ENCODE peak calls at places on chromosomes 13 and 19, in five cellular contexts. One of them, this sample, is unnamed.

GRCh38 chr19:39347332-39348227 is 5.4 kb downstream of the SAMD4B start:
- DNase-seq in lower lobe of right lung: no peak
- DNase-seq in epithelial cell of proximal tubule: no peak
- DNase-seq in psoas muscle: no peak
- DNase-seq in thyroid gland: no peak
- DNase-seq in this sample: no peak

GRCh38 chr13:99421758-99422555 is 79.3 kb upstream of the TM9SF2 start:
- DNase-seq in psoas muscle: no peak
- DNase-seq in thyroid gland: no peak
- DNase-seq in lower lobe of right lung: no peak
- DNase-seq in epithelial cell of proximal tubule: no peak
- DNase-seq in this sample: no peak

GRCh38 chr13:36207672-36208071 is 6.7 kb downstream of the SOHLH2 start:
- DNase-seq in psoas muscle: no peak
- DNase-seq in thyroid gland: no peak
- DNase-seq in epithelial cell of proximal tubule: no peak
- DNase-seq in lower lobe of right lung: no peak
- DNase-seq in this sample: no peak

GRCh38 chr19:56973713-56974553 is 133.4 kb upstream of the PEG3 start:
- DNase-seq in thyroid gland: no peak
- DNase-seq in psoas muscle: no peak
- DNase-seq in lower lobe of right lung: no peak
- DNase-seq in epithelial cell of proximal tubule: no peak
- DNase-seq in this sample: no peak

GRCh38 chr19:49558591-49558990 is 21.8 kb downstream of the NOSIP start:
- DNase-seq in lower lobe of right lung: no peak
- DNase-seq in thyroid gland: no peak
- DNase-seq in epithelial cell of proximal tubule: no peak
- DNase-seq in psoas muscle: no peak
- DNase-seq in this sample: no peak

GRCh38 chr19:17402982-17403855 is 2.2 kb downstream of the BST2 start:
- DNase-seq in lower lobe of right lung: no peak
- DNase-seq in psoas muscle: peak; percentile 44
- DNase-seq in epithelial cell of proximal tubule: no peak
- DNase-seq in thyroid gland: no peak
- DNase-seq in this sample: no peak

GRCh38 chr19:291561-292280 is 518 bp upstream of the PLPP2 start:
- DNase-seq in psoas muscle: no peak
- DNase-seq in thyroid gland: no peak
- DNase-seq in epithelial cell of proximal tubule: no peak
- DNase-seq in lower lobe of right lung: no peak
- DNase-seq in this sample: no peak

GRCh38 chr13:24784319-24784718 is 20.4 kb downstream of the RNF17 start:
- DNase-seq in thyroid gland: no peak
- DNase-seq in epithelial cell of proximal tubule: no peak
- DNase-seq in lower lobe of right lung: no peak
- DNase-seq in psoas muscle: no peak
- DNase-seq in this sample: no peak

GRCh38 chr19:29248332-29248844 is 35.4 kb upstream of the UQCRFS1 start:
- DNase-seq in lower lobe of right lung: no peak
- DNase-seq in thyroid gland: no peak
- DNase-seq in psoas muscle: no peak
- DNase-seq in epithelial cell of proximal tubule: no peak
- DNase-seq in this sample: no peak

GRCh38 chr13:97502691-97503090 is 68.7 kb downstream of the RAP2A start:
- DNase-seq in epithelial cell of proximal tubule: no peak
- DNase-seq in psoas muscle: no peak
- DNase-seq in thyroid gland: no peak
- DNase-seq in lower lobe of right lung: no peak
- DNase-seq in this sample: no peak

GRCh38 chr13:93766719-93767118 is 540.1 kb downstream of the GPC6 start:
- DNase-seq in thyroid gland: no peak
- DNase-seq in epithelial cell of proximal tubule: no peak
- DNase-seq in lower lobe of right lung: no peak
- DNase-seq in psoas muscle: no peak
- DNase-seq in this sample: no peak

GRCh38 chr13:112696001-112696868 is 6.4 kb downstream of the ATP11A start:
- DNase-seq in thyroid gland: no peak
- DNase-seq in lower lobe of right lung: peak; percentile 41
- DNase-seq in psoas muscle: no peak
- DNase-seq in epithelial cell of proximal tubule: no peak
- DNase-seq in this sample: no peak

GRCh38 chr19:916645-917322 is 349 bp upstream of the KISS1R start:
- DNase-seq in epithelial cell of proximal tubule: no peak
- DNase-seq in psoas muscle: no peak
- DNase-seq in lower lobe of right lung: no peak
- DNase-seq in thyroid gland: peak; percentile 61
- DNase-seq in this sample: no peak

GRCh38 chr13:52850396-52851152 is 2.1 kb upstream of the PCDH8 start:
- DNase-seq in psoas muscle: peak; percentile 73
- DNase-seq in thyroid gland: peak; percentile 81
- DNase-seq in lower lobe of right lung: peak; percentile 78
- DNase-seq in epithelial cell of proximal tubule: no peak
- DNase-seq in this sample: no peak

GRCh38 chr13:42215578-42216421 is 56.2 kb upstream of the AKAP11 start:
- DNase-seq in epithelial cell of proximal tubule: no peak
- DNase-seq in lower lobe of right lung: no peak
- DNase-seq in thyroid gland: peak; percentile 37
- DNase-seq in psoas muscle: no peak
- DNase-seq in this sample: no peak

GRCh38 chr13:93736111-93736510 is 509.5 kb downstream of the GPC6 start:
- DNase-seq in thyroid gland: no peak
- DNase-seq in epithelial cell of proximal tubule: no peak
- DNase-seq in psoas muscle: no peak
- DNase-seq in lower lobe of right lung: no peak
- DNase-seq in this sample: peak; percentile 42

GRCh38 chr13:35139591-35139990 is 197.5 kb downstream of the NBEA start:
- DNase-seq in thyroid gland: no peak
- DNase-seq in psoas muscle: no peak
- DNase-seq in lower lobe of right lung: no peak
- DNase-seq in epithelial cell of proximal tubule: no peak
- DNase-seq in this sample: no peak

GRCh38 chr13:48304132-48304876 is 753 bp downstream of the RB1 start:
- DNase-seq in psoas muscle: no peak
- DNase-seq in lower lobe of right lung: no peak
- DNase-seq in thyroid gland: peak; percentile 44
- DNase-seq in epithelial cell of proximal tubule: no peak
- DNase-seq in this sample: no peak

GRCh38 chr13:51255556-51255955 is 33.4 kb downstream of the FAM124A start:
- DNase-seq in epithelial cell of proximal tubule: no peak
- DNase-seq in lower lobe of right lung: no peak
- DNase-seq in psoas muscle: no peak
- DNase-seq in thyroid gland: no peak
- DNase-seq in this sample: no peak

GRCh38 chr13:111854403-111854802 is 212.5 kb upstream of the SOX1 start:
- DNase-seq in psoas muscle: no peak
- DNase-seq in thyroid gland: no peak
- DNase-seq in lower lobe of right lung: no peak
- DNase-seq in epithelial cell of proximal tubule: no peak
- DNase-seq in this sample: no peak

GRCh38 chr19:38898788-38899446 is 501 bp downstream of the SIRT2 start:
- DNase-seq in epithelial cell of proximal tubule: no peak
- DNase-seq in lower lobe of right lung: no peak
- DNase-seq in thyroid gland: peak; percentile 40
- DNase-seq in psoas muscle: no peak
- DNase-seq in this sample: no peak

GRCh38 chr19:12657966-12658365 is 8.6 kb downstream of the MAN2B1 start:
- DNase-seq in epithelial cell of proximal tubule: no peak
- DNase-seq in lower lobe of right lung: no peak
- DNase-seq in psoas muscle: no peak
- DNase-seq in thyroid gland: no peak
- DNase-seq in this sample: no peak

GRCh38 chr19:58047672-58048071 is 11.4 kb upstream of the ZNF135 start:
- DNase-seq in epithelial cell of proximal tubule: no peak
- DNase-seq in lower lobe of right lung: no peak
- DNase-seq in psoas muscle: no peak
- DNase-seq in thyroid gland: no peak
- DNase-seq in this sample: no peak

GRCh38 chr13:88464851-88465250 is 793.7 kb downstream of the SLITRK5 start:
- DNase-seq in psoas muscle: no peak
- DNase-seq in epithelial cell of proximal tubule: no peak
- DNase-seq in thyroid gland: no peak
- DNase-seq in lower lobe of right lung: no peak
- DNase-seq in this sample: no peak

GRCh38 chr13:44149821-44150220 is 223.8 kb upstream of the SERP2 start:
- DNase-seq in psoas muscle: no peak
- DNase-seq in thyroid gland: no peak
- DNase-seq in epithelial cell of proximal tubule: no peak
- DNase-seq in lower lobe of right lung: no peak
- DNase-seq in this sample: no peak

GRCh38 chr13:35714096-35714495 is 237.6 kb upstream of the MAB21L1 start:
- DNase-seq in psoas muscle: no peak
- DNase-seq in thyroid gland: no peak
- DNase-seq in lower lobe of right lung: no peak
- DNase-seq in epithelial cell of proximal tubule: no peak
- DNase-seq in this sample: no peak

GRCh38 chr13:35472308-35473008 is 4.0 kb downstream of the MAB21L1 start:
- DNase-seq in epithelial cell of proximal tubule: no peak
- DNase-seq in lower lobe of right lung: no peak
- DNase-seq in psoas muscle: no peak
- DNase-seq in thyroid gland: no peak
- DNase-seq in this sample: no peak

GRCh38 chr13:99371956-99372355 is 64.8 kb upstream of the GPR183 start:
- DNase-seq in psoas muscle: no peak
- DNase-seq in thyroid gland: no peak
- DNase-seq in epithelial cell of proximal tubule: no peak
- DNase-seq in lower lobe of right lung: no peak
- DNase-seq in this sample: no peak

DNA sequence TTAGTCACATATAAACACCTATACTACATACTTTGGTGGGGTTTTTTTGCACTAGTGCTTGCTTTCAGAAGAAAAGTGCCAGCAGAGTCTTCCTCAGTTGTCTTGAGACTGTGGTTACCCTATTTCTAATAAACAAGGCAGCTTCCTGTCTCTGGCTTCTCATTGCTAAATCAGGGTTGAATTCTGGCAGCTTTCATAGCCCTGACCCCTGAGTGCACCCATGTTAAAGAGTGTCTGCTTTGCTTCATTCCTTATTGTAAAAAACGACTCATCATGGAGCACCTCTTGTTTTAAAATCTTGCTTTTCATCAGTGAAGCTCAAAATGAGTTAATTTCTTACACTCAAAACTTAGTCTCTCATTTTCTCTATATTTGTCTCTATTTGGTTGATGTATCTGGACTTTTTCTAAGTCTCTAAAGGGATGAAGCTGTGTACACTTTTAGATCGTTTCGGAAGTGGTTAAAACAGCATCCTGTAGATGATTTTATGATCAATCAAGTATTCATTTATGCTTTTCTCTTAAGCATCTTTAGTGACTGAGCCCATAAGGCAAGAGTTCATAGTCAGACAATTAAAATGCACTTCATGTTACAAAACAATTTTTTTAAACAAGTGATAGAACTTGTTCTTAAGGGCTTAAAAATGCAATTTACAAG is 72.1 kb downstream of the KLF12 start:
- DNase-seq in thyroid gland: no peak
- DNase-seq in epithelial cell of proximal tubule: no peak
- DNase-seq in psoas muscle: no peak
- DNase-seq in lower lobe of right lung: no peak
- DNase-seq in this sample: peak; percentile 23
- H3K4me3 ChIP-seq in thyroid gland: no peak overlapping the region
- H3K4me3 ChIP-seq in epithelial cell of proximal tubule: no peak overlapping the region
- H3K4me3 ChIP-seq in psoas muscle: peak overlapping the region; percentile 53
- H3K4me3 ChIP-seq in lower lobe of right lung: no peak overlapping the region
- H3K4me3 ChIP-seq in this sample: no peak overlapping the region

DNA sequence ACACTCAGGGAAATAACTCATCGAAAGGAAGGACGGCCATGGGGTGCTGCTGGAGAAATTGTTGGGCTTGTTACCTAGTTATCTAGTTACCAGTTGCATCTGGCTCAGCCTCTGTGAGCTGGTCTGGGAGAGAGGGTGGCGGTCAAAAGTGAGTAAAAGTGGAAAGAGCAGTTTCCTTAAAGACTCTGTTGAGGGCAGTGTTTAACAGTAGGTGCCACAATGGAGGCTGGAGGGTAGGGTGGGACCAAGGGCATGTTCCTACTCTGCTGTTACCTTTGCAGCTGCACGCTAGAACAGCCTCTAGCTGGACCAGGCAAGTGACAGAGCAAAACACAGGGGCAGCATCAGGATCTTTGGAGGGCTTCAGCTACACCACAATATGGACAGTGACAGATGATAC is 228.8 kb upstream of the STARD13 start:
- DNase-seq in lower lobe of right lung: no peak
- DNase-seq in thyroid gland: no peak
- DNase-seq in epithelial cell of proximal tubule: no peak
- DNase-seq in psoas muscle: no peak
- DNase-seq in this sample: no peak
- TF ChIP-seq CTCF in lower lobe of right lung: no peak
- TF ChIP-seq CTCF in thyroid gland: no peak
- TF ChIP-seq CTCF in epithelial cell of proximal tubule: no peak
- TF ChIP-seq CTCF in psoas muscle: no peak
- TF ChIP-seq CTCF in this sample: no peak

DNA sequence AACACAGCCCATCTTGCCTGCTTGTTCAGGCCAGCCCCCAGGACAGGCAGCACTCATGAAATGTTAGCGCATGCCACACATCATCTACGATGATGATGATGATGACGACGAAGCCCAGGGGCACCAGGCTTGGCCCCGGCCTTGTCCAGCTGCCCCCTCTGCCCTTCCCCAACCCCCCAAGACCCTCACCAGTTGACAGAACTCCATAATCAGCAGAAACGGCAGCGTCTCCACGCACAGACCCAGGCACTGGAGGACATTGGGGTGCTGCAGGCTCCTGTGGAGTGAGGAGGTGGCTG is 9.0 kb downstream of the LMTK3 start:
- DNase-seq in epithelial cell of proximal tubule: no peak
- DNase-seq in psoas muscle: no peak
- DNase-seq in thyroid gland: no peak
- DNase-seq in lower lobe of right lung: no peak
- DNase-seq in this sample: no peak
- H3K4me3 ChIP-seq in epithelial cell of proximal tubule: peak overlapping the region; percentile 40
- H3K4me3 ChIP-seq in psoas muscle: no peak overlapping the region
- H3K4me3 ChIP-seq in thyroid gland: no peak overlapping the region
- H3K4me3 ChIP-seq in lower lobe of right lung: peak overlapping the region; percentile 42
- H3K4me3 ChIP-seq in this sample: no peak overlapping the region

DNA sequence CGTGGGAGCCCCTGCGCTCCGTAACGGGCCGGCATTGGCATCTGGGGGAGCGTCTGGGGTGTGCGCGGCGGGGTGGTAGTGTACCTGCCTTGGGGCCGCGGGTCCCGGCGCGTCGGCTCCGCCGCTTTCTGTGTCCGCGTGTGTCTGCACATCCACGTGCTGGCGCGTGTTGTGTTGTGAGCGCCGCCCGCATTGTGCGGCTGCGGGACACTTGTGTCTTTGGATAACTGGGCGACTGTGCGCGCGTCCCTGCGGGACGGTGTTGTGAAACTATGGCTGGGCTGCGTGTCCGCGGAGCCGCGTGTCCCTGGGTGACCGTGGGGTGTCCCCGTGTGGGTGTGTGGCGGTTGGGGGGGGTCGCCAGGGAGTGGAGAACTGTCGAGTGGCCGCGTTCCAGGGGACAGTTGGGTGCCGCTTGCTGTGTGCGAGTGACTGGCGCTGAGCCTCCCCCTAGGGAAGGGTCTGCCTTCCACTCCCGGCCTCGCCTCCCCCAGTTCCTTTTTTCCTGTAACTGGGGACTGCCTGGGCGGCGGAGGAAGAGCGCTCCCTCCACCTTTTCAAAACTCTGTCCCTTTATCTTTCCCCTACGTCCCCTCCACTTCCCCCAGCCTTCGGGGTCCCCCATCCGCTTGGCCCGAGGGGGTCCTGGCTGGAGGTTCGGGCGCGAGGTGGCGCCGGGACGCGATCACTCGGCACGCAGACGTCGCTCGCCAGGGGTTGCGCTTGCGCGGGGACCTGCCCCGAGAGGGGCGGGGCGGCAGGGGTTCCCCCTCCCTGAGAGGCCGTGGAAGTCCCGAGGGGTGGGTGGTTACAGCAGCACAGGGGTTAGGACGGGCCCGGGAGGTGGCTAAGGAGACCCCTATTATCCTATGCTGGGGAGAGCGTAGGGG is 5.6 kb upstream of the NFIC start:
- DNase-seq in thyroid gland: peak; percentile 71
- DNase-seq in psoas muscle: peak; percentile 72
- DNase-seq in lower lobe of right lung: peak; percentile 79
- DNase-seq in epithelial cell of proximal tubule: no peak
- DNase-seq in this sample: no peak
- TF ChIP-seq CTCF in thyroid gland: no peak
- TF ChIP-seq CTCF in psoas muscle: peak; percentile 7
- TF ChIP-seq CTCF in lower lobe of right lung: no peak
- TF ChIP-seq CTCF in epithelial cell of proximal tubule: no peak
- TF ChIP-seq CTCF in this sample: no peak